ENCODE peak calls at places on chromosomes 11 and 22, in eight cellular contexts. O is tibial nerve, U is transverse colon, P is ovary, B is stomach, D is A549, W is sigmoid colon, K is HepG2. X is an unnamed sample.

GRCh38 chr11:118619444-118620205 is 12.2 kb downstream of the PHLDB1 start:
- DNase-seq in W (peak), O (peak), P (peak), K (no peak), B (no peak), U (no peak), D (no peak), X (no peak)

GRCh38 chr11:46339816-46340215 is 7.4 kb upstream of the DGKZ start:
- DNase-seq in K (no peak), P (no peak), O (no peak), W (no peak), D (no peak), U (no peak), B (no peak), X (no peak)

GRCh38 chr11:2792376-2793250 is 92.8 kb upstream of the KCNQ1OT1 start:
- DNase-seq in B (peak), W (peak), K (no peak), D (no peak), P (peak), U (peak), O (no peak), X (peak)

GRCh38 chr22:48799227-48799970 is 1028.3 kb downstream of the BRD1 start:
- DNase-seq in U (no peak), D (no peak), P (no peak), O (no peak), B (no peak), K (no peak), W (peak), X (no peak)

GRCh38 chr11:109971184-109971523 is 122.0 kb upstream of the ZC3H12C start:
- DNase-seq in U (no peak), K (no peak), B (no peak), P (no peak), O (no peak), D (no peak), W (no peak), X (no peak)

GRCh38 chr11:64224891-64225607 is 937 bp downstream of the TRPT1 start:
- DNase-seq in P (peak), U (no peak), W (peak), O (no peak), B (no peak), D (no peak), K (no peak), X (no peak)

GRCh38 chr22:37472418-37473006 is 13.7 kb downstream of the MFNG start:
- DNase-seq in K (peak), B (peak), W (no peak), O (no peak), P (no peak), D (peak), U (peak), X (no peak)

GRCh38 chr11:35491231-35491871 is 34.1 kb downstream of the PAMR1 start:
- DNase-seq in B (no peak), D (no peak), U (no peak), K (no peak), W (no peak), P (no peak), O (no peak), X (no peak)

GRCh38 chr11:4809246-4809645 is 5.1 kb upstream of the OR52R1 start:
- DNase-seq in W (no peak), U (no peak), D (no peak), O (no peak), P (no peak), K (no peak), B (no peak), X (no peak)

GRCh38 chr11:113994077-113994954 is 19.4 kb downstream of the HTR3A start:
- DNase-seq in U (no peak), K (no peak), W (no peak), O (peak), D (peak), P (no peak), B (peak), X (no peak)

GRCh38 chr11:31383116-31383515 is 13.5 kb downstream of the DNAJC24 start:
- DNase-seq in B (no peak), P (no peak), W (no peak), U (no peak), K (no peak), O (no peak), D (no peak), X (no peak)

GRCh38 chr11:31387379-31387778 is 17.7 kb downstream of the DNAJC24 start:
- DNase-seq in W (no peak), P (no peak), D (no peak), B (no peak), O (no peak), U (no peak), K (no peak), X (no peak)
- TF ChIP-seq EP300 in W (no peak), P (no peak), D (no peak), B (no peak), O (no peak), U (no peak), K (no peak), X (no peak)

GRCh38 chr11:13343931-13344717 is 66.5 kb downstream of the BMAL1 start:
- DNase-seq in B (peak), O (peak), W (no peak), K (peak), D (peak), P (peak), U (peak), X (peak)
- TF ChIP-seq EP300 in B (no peak), O (peak), W (no peak), K (no peak), D (no peak), P (no peak), U (no peak), X (no peak)

GRCh38 chr11:85680897-85681296 is 5.1 kb downstream of the CCDC89 start:
- DNase-seq in B (no peak), P (no peak), W (no peak), K (no peak), O (no peak), U (no peak), D (no peak), X (no peak)

GRCh38 chr11:85685820-85686459 is at the start of gene CCDC89:
- DNase-seq in U (peak), B (peak), D (no peak), O (peak), K (peak), W (peak), P (peak), X (peak)

GRCh38 chr11:85685131-85685819 is 720 bp downstream of the CCDC89 start:
- DNase-seq in K (no peak), D (no peak), W (peak), U (no peak), B (no peak), O (no peak), P (peak), X (no peak)

GRCh38 chr11:85679581-85679980 is 6.4 kb downstream of the CCDC89 start:
- DNase-seq in B (no peak), P (no peak), W (no peak), K (no peak), U (no peak), D (no peak), O (no peak), X (no peak)

DNA sequence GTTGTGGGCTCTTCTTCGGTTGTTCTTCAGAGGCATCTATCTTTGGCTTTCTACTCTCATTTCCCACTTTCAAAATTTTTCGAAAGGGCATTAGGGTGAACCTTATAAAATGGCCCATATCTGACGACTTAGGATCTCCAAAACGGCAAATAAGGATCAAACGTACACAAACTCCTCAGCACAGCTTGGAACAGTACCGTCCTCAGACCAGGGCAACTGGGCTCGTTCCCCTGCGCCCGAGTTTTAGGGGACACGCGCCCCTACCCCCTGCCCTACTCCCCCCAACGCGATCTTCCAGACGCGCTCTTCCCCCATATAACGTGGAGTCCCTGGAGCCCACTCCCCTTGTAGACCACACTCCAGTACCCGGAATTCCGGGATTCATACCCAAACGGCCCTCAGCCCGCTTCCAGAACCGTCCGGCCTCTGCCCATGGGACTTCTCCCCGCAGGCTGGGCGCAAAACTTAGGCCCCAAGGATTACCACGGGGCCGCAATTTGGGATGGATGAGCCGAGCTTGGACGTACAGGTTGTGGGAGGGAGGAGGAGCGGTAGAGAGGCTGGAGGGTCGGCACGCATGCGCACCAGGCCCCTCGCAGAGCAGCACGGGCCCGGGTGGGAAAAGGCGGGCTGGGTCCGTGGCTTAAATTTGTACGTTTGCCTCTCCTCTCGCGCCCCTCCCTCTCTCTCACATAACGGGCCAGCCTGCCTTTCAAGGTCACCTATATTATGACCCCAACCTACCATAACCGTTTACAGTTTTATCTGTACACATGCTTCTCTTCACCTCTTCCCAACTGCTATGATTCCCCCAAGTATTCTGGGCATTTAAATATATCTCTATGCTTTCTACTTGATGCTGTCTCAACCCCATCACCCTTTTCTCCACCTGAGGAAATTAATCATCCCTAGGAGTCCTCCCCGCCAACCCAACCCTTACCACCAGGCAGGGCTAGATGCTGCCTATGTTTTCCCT is 3.4 kb downstream of the CCDC89 start:
- DNase-seq in B (peak), D (peak), O (peak), K (no peak), W (peak), P (peak), U (peak), X (no peak)
- TF ChIP-seq EP300 in B (no peak), D (no peak), O (peak), K (no peak), W (no peak), P (no peak), U (no peak), X (no peak)

GRCh38 chr11:68550485-68550817 is 89.9 kb downstream of the PPP6R3 start:
- DNase-seq in O (no peak), P (no peak), K (no peak), D (no peak), W (no peak), B (no peak), U (no peak), X (no peak)
- TF ChIP-seq EP300 in O (no peak), P (no peak), K (no peak), D (no peak), W (no peak), B (no peak), U (no peak), X (no peak)

GRCh38 chr11:84947070-84947469 is 680.1 kb downstream of the DLG2 start:
- DNase-seq in K (no peak), U (no peak), O (no peak), W (no peak), B (no peak), P (no peak), D (no peak), X (no peak)
- TF ChIP-seq EP300 in K (no peak), U (no peak), O (no peak), W (no peak), B (no peak), P (no peak), D (no peak), X (no peak)

DNA sequence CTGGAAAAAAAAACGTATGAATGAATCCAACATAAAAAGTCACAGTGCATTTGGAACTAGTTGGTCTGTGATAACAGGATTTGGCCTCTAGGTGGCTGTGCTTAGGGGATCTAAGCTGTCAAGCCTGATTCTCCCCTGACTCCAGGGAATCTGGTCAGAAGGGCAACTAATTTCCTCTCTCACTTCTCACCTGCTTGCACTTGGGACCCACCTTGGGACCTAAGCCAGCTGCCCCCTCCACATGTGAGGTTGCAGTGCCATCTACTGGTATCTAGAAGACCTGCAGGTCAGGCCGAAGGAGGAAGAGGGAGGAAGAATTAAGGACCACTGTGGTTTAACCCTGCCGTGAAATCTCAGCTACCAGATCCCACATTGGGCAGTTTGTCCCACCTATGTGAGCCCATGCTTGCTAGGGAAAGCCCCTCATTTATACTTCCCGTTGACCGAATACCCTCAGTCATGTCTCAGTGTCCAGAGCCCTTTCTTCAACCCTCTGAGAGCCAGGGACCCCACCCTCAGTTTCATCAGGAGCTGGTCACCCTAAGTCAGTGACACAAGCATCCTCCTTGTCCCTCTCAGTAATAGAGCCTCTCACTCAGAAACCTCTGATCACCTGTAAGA is 33.2 kb upstream of the CAVIN3 start:
- DNase-seq in P (peak), B (peak), K (peak), W (peak), U (peak), D (peak), O (peak), X (peak)
- TF ChIP-seq EP300 in P (no peak), B (no peak), K (peak), W (no peak), U (no peak), D (no peak), O (peak), X (no peak)

GRCh38 chr11:107719557-107720304 is 7.9 kb upstream of the SLN start:
- DNase-seq in D (no peak), K (no peak), W (no peak), O (peak), P (no peak), B (no peak), U (no peak), X (no peak)
- TF ChIP-seq EP300 in D (no peak), K (no peak), W (no peak), O (peak), P (no peak), B (no peak), U (no peak), X (no peak)

DNA sequence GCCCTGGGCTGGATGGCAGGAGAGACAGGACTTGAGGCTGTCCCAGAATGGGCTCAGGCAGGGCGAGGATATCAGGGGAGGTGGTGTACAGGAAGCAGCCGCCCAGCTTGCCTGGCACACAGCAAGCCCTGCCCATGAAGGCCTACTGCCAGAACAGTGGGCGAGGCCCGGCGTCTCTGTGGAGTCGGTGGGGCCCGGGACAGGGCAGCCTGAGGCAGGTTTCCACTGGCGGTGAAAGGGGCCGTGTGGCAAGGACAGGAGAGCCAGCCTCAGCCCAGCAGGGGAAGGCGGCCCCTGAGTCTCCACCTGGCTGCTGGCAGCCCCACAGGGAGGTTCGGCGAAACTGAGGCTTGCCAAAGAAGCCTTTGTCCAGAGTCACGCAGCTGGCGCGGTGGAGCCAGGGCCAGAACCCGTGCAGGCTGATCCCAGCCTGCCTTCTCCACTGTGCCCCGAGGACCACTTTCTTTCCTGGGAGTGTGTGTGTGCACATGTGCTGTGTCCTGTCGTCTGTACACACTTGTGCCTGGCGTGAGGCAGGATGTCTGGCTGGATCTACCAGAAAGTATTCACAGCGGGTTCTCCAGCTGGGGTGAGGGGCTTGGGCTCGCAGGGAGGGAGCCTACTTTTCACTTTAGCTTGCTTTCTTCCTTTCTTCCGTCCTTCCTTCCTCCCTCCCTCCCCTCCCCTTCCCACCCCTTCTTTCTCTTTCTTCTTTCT is 1.2 kb downstream of the TSPO start:
- DNase-seq in D (no peak), U (peak), W (peak), K (no peak), B (peak), O (peak), P (peak), X (peak)
- TF ChIP-seq EP300 in D (no peak), U (no peak), W (no peak), K (no peak), B (no peak), O (peak), P (no peak), X (no peak)

DNA sequence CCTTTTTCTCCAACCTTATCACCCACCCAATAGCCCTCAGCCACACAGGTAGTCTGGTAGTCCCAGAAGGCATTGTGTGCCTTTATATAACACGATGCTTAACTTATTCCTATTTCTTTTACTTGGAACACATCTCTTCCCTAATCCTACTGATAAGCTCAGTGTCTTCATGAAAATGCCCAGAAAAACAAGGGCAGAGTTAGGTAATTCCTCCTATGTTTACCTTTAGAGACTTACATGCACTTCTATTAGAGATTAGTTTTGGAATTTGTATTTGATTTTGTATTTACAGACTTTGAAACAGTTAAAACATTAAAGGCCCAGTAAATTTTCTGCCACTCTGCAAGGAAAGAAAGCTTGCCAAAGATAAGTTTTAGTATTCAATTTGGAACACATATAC is 637.8 kb upstream of the CCDC90B start:
- DNase-seq in U (no peak), P (no peak), K (no peak), W (no peak), D (no peak), B (no peak), O (no peak), X (no peak)
- TF ChIP-seq EP300 in U (no peak), P (no peak), K (no peak), W (no peak), D (no peak), B (no peak), O (no peak), X (no peak)